ENCODE peak calls at places on chromosome X, in four cellular contexts. One of them, this sample, is unnamed.
A peak's percentile ranks its signal among the peaks of the same experiment; 100 is the strongest.

GRCh38 chrX:30875957-30876356 is 13.1 kb downstream of the TAB3 start:
- DNase-seq in SK-MEL-5: no peak
- DNase-seq in HFFc6: peak; percentile 61
- DNase-seq in amygdala: no peak
- DNase-seq in this sample: peak; percentile 2

GRCh38 chrX:28847423-28847822 is 260.2 kb downstream of the IL1RAPL1 start:
- DNase-seq in amygdala: peak; percentile 81
- DNase-seq in SK-MEL-5: peak; percentile 25
- DNase-seq in HFFc6: no peak
- DNase-seq in this sample: no peak

GRCh38 chrX:140229187-140229586 is 263.9 kb upstream of the CXorf66 start:
- DNase-seq in amygdala: no peak
- DNase-seq in SK-MEL-5: no peak
- DNase-seq in HFFc6: no peak
- DNase-seq in this sample: no peak

GRCh38 chrX:110026099-110026844 is 23.4 kb downstream of the TMEM164 start:
- DNase-seq in SK-MEL-5: no peak
- DNase-seq in amygdala: no peak
- DNase-seq in HFFc6: no peak
- DNase-seq in this sample: peak; percentile 65

GRCh38 chrX:151722241-151722846 is 6.5 kb downstream of the FATE1 start:
- DNase-seq in HFFc6: no peak
- DNase-seq in SK-MEL-5: peak; percentile 45
- DNase-seq in amygdala: no peak
- DNase-seq in this sample: no peak

GRCh38 chrX:81348388-81348787 is 146.5 kb downstream of the SH3BGRL start:
- DNase-seq in amygdala: no peak
- DNase-seq in SK-MEL-5: no peak
- DNase-seq in HFFc6: no peak
- DNase-seq in this sample: no peak

GRCh38 chrX:40175416-40176255 is 77.9 kb upstream of the BCOR start:
- DNase-seq in HFFc6: peak; percentile 20
- DNase-seq in amygdala: peak; percentile 50
- DNase-seq in SK-MEL-5: peak; percentile 78
- DNase-seq in this sample: peak; percentile 85

GRCh38 chrX:134933248-134933647 is 57.5 kb upstream of the SMIM10 start:
- DNase-seq in amygdala: no peak
- DNase-seq in SK-MEL-5: no peak
- DNase-seq in HFFc6: no peak
- DNase-seq in this sample: no peak

GRCh38 chrX:72130762-72131231 is 918 bp downstream of the RTL5 start:
- DNase-seq in amygdala: no peak
- DNase-seq in SK-MEL-5: no peak
- DNase-seq in HFFc6: no peak
- DNase-seq in this sample: no peak

GRCh38 chrX:105101378-105101777 is 119.1 kb downstream of the TEX13A start:
- DNase-seq in amygdala: no peak
- DNase-seq in HFFc6: no peak
- DNase-seq in SK-MEL-5: no peak
- DNase-seq in this sample: no peak

GRCh38 chrX:23756165-23756564 is 13.1 kb upstream of the ACOT9 start:
- DNase-seq in HFFc6: peak; percentile 21
- DNase-seq in SK-MEL-5: peak; percentile 74
- DNase-seq in amygdala: peak; percentile 50
- DNase-seq in this sample: peak; percentile 80

GRCh38 chrX:19332983-19333382 is 10.7 kb upstream of the PDHA1 start:
- DNase-seq in HFFc6: no peak
- DNase-seq in SK-MEL-5: no peak
- DNase-seq in amygdala: peak; percentile 45
- DNase-seq in this sample: peak; percentile 96

GRCh38 chrX:34521563-34521962 is 135.5 kb downstream of the TMEM47 start:
- DNase-seq in amygdala: no peak
- DNase-seq in SK-MEL-5: peak; percentile 28
- DNase-seq in HFFc6: peak; percentile 12
- DNase-seq in this sample: peak; percentile 61

GRCh38 chrX:41200785-41201184 is 115.5 kb downstream of the USP9X start:
- DNase-seq in HFFc6: no peak
- DNase-seq in amygdala: no peak
- DNase-seq in SK-MEL-5: no peak
- DNase-seq in this sample: no peak

GRCh38 chrX:66021758-66022741 is 17.8 kb downstream of the VSIG4 start:
- DNase-seq in HFFc6: no peak
- DNase-seq in SK-MEL-5: no peak
- DNase-seq in amygdala: no peak
- DNase-seq in this sample: no peak

GRCh38 chrX:68693481-68694410 is 46.3 kb downstream of the STARD8 start:
- DNase-seq in amygdala: peak; percentile 43
- DNase-seq in HFFc6: peak; percentile 28
- DNase-seq in SK-MEL-5: peak; percentile 1
- DNase-seq in this sample: peak; percentile 49

GRCh38 chrX:15903186-15903681 is 48.6 kb upstream of the AP1S2 start:
- DNase-seq in amygdala: no peak
- DNase-seq in SK-MEL-5: no peak
- DNase-seq in HFFc6: no peak
- DNase-seq in this sample: no peak

GRCh38 chrX:37867509-37868153 is 20.3 kb upstream of the DYNLT3 start:
- DNase-seq in SK-MEL-5: no peak
- DNase-seq in HFFc6: no peak
- DNase-seq in amygdala: no peak
- DNase-seq in this sample: no peak

GRCh38 chrX:24993887-24994286 is 21.9 kb downstream of the ARX start:
- DNase-seq in amygdala: no peak
- DNase-seq in HFFc6: no peak
- DNase-seq in SK-MEL-5: no peak
- DNase-seq in this sample: no peak

GRCh38 chrX:72685018-72685417 is 29.1 kb downstream of the PHKA1 start:
- DNase-seq in SK-MEL-5: no peak
- DNase-seq in amygdala: no peak
- DNase-seq in HFFc6: no peak
- DNase-seq in this sample: no peak

GRCh38 chrX:103376979-103377324 is 614 bp downstream of the BEX3 start:
- DNase-seq in amygdala: peak; percentile 7
- DNase-seq in SK-MEL-5: peak; percentile 57
- DNase-seq in HFFc6: no peak
- DNase-seq in this sample: peak; percentile 43